ENCODE peak calls at places on chromosomes 4 and X, in five cellular contexts. T is GM23248, V is GM23338, Y is hepatocyte, W is OCI-LY7. N is an unnamed sample.

GRCh38 chr4:62898115-62898514 is 1511.1 kb downstream of the TECRL start:
- DNase-seq in T (no peak), Y (no peak), W (no peak), V (no peak), N (no peak)

GRCh38 chr4:94819371-94819770 is 61.6 kb downstream of the BMPR1B start:
- DNase-seq in W (no peak), Y (no peak), V (no peak), T (no peak), N (no peak)

GRCh38 chr4:90030202-90030601 is 97.0 kb upstream of the CCSER1 start:
- DNase-seq in V (no peak), Y (no peak), T (no peak), W (no peak), N (no peak)

GRCh38 chr4:124334119-124334518 is 378.4 kb downstream of the ANKRD50 start:
- DNase-seq in W (peak; percentile 17), T (peak; percentile 87), Y (peak; percentile 80), V (peak; percentile 82), N (peak; percentile 57)

GRCh38 chrX:55142919-55143310 is 54.1 kb downstream of the PAGE2 start:
- DNase-seq in W (no peak), T (no peak), V (no peak), Y (no peak), N (no peak)

GRCh38 chrX:122771933-122772332 is 412.1 kb upstream of the GRIA3 start:
- DNase-seq in T (no peak), V (no peak), W (no peak), Y (no peak), N (peak; percentile 37)

GRCh38 chr4:123520376-123520775 is 123.8 kb downstream of the SPRY1 start:
- DNase-seq in W (no peak), V (no peak), Y (no peak), T (no peak), N (no peak)

GRCh38 chr4:94746746-94747145 is 11.0 kb upstream of the BMPR1B start:
- DNase-seq in T (peak; percentile 4), W (no peak), V (no peak), Y (no peak), N (no peak)

GRCh38 chr4:84324850-84325249 is 174.2 kb downstream of the NKX6-1 start:
- DNase-seq in W (no peak), Y (no peak), T (no peak), V (no peak), N (no peak)

GRCh38 chr4:158111241-158111640 is 61.6 kb downstream of the GASK1B start:
- DNase-seq in V (no peak), W (no peak), Y (no peak), T (peak; percentile 24), N (no peak)

DNA sequence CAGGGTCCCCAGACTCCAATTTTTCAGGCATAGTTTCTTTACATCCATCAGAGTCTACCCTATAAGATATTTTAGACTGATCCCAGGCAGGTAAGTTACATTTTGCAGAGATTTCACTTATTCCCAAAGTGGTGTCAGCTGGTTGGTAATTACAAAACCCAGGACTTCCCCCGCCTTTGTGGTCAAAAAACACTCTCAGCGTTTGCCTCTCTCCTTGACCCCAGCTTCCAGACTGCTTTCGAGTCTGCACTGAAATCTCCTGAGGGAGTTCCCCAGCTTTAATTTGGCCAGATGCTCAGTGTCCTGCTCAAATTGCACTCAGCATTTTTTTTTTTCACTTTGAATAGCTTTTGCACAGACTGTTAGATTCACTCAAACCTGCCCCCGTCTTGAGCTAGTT is 11.2 kb upstream of the AMOT start:
- DNase-seq in Y (peak; percentile 56), T (peak; percentile 36), V (no peak), W (no peak), N (peak; percentile 94)
- H4K20me1 ChIP-seq in Y (no peaks in the 10 kb centered on the region), T (no peaks in the 10 kb centered on the region), V (no peaks in the 10 kb centered on the region), W (no peaks in the 10 kb centered on the region), N (peaks cover 3% of the 10 kb centered on the region)

GRCh38 chrX:70479197-70479969 is 34.7 kb downstream of the DLG3 start:
- DNase-seq in V (no peak), W (no peak), Y (peak; percentile 44), T (peak; percentile 79), N (no peak)
- H4K20me1 ChIP-seq in V (peaks cover 12% of the 10 kb centered on the region), W (no peaks in the 10 kb centered on the region), Y (peaks cover 5% of the 10 kb centered on the region), T (no peaks in the 10 kb centered on the region), N (no peaks in the 10 kb centered on the region)

GRCh38 chr4:186688150-186688943 is 35.3 kb downstream of the FAT1 start:
- DNase-seq in W (no peak), Y (no peak), T (no peak), V (peak; percentile 67), N (no peak)

GRCh38 chr4:186685744-186686143 is 37.9 kb downstream of the FAT1 start:
- DNase-seq in T (peak; percentile 90), W (no peak), Y (peak; percentile 55), V (peak; percentile 42), N (no peak)

GRCh38 chr4:186687263-186687662 is 36.4 kb downstream of the FAT1 start:
- DNase-seq in V (no peak), Y (no peak), W (no peak), T (no peak), N (no peak)

GRCh38 chr4:186684220-186684619 is 39.4 kb downstream of the FAT1 start:
- DNase-seq in Y (no peak), W (no peak), T (no peak), V (no peak), N (no peak)

GRCh38 chr4:186684889-186685309 is 38.8 kb downstream of the FAT1 start:
- DNase-seq in W (no peak), V (peak; percentile 72), Y (peak; percentile 53), T (no peak), N (no peak)
- H4K20me1 ChIP-seq in W (no peaks in the 10 kb centered on the region), V (no peaks in the 10 kb centered on the region), Y (peaks cover 52% of the 10 kb centered on the region), T (no peaks in the 10 kb centered on the region), N (no peaks in the 10 kb centered on the region)

DNA sequence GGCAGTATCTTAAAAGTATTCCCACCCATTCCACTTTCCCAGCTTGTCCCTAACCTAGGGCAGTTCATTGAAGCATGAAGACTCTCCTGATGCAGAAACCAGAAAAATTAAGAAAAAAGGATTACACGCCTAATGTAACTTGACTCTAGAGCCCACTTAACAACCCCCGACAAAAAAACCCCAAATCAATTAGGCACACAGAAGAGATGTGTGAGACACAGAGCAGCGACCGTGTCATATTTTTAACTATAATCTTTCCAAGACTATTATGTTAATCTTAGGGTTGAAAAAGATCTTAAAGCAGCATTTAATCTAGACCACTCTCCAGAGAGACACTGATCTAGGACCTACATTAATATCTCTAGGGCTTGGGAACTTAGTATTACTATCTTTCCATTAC is 1.3 kb downstream of the YTHDC1 start:
- DNase-seq in V (no peak), T (peak; percentile 26), Y (no peak), W (peak; percentile 12), N (no peak)
- H4K20me1 ChIP-seq in V (peaks cover 37% of the 10 kb centered on the region), T (peaks cover 26% of the 10 kb centered on the region), Y (peaks cover 55% of the 10 kb centered on the region), W (peaks cover 44% of the 10 kb centered on the region), N (peaks cover 40% of the 10 kb centered on the region)

GRCh38 chrX:72269671-72270251 is 7.3 kb downstream of the RPS4X start:
- DNase-seq in T (peak; percentile 59), V (no peak), Y (no peak), W (no peak), N (no peak)

GRCh38 chrX:72268601-72269365 is 8.3 kb downstream of the RPS4X start:
- DNase-seq in Y (peak; percentile 33), W (no peak), T (peak; percentile 75), V (no peak), N (no peak)

GRCh38 chrX:72271812-72272211 is 5.2 kb downstream of the RPS4X start:
- DNase-seq in T (no peak), W (no peak), Y (no peak), V (no peak), N (no peak)

GRCh38 chrX:72271091-72271490 is 6.0 kb downstream of the RPS4X start:
- DNase-seq in Y (no peak), T (peak; percentile 37), V (no peak), W (no peak), N (no peak)

DNA sequence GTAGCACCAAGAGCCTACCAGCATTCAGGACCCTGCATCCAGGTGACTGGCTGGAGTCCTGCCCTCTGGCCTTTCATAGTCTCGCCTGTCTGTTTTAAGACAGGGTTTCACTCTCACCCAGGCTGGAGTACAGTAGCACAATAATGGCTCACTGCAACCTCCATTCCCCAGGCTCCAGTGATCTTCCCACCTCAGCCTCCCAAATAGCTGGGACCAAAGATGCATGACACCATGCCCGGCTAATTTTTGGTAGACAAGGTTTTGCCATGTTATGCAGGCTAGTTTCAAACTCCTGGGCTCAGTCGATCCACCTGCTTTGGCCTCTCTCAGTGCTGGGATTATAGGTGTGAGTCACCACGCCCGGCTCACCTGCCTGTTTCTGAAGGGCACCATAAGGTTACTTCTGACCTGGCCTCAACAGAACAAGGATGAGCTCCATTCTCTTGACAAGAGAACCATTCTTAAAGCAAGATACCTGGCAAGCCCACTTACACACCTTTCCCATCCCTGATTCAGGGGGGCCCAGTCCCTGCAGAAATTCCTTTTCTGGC is 6.7 kb downstream of the RPS4X start:
- DNase-seq in Y (no peak), W (no peak), T (no peak), V (no peak), N (no peak)
- H4K20me1 ChIP-seq in Y (no peaks in the 10 kb centered on the region), W (peaks cover 25% of the 10 kb centered on the region), T (peaks cover 8% of the 10 kb centered on the region), V (peaks cover 6% of the 10 kb centered on the region), N (peaks cover 33% of the 10 kb centered on the region)

GRCh38 chr4:81984746-81985145 is 389.0 kb downstream of the HNRNPD start:
- DNase-seq in Y (no peak), W (no peak), V (no peak), T (no peak), N (no peak)
- H4K20me1 ChIP-seq in Y (no peaks in the 10 kb centered on the region), W (no peaks in the 10 kb centered on the region), V (no peaks in the 10 kb centered on the region), T (no peaks in the 10 kb centered on the region), N (no peaks in the 10 kb centered on the region)

DNA sequence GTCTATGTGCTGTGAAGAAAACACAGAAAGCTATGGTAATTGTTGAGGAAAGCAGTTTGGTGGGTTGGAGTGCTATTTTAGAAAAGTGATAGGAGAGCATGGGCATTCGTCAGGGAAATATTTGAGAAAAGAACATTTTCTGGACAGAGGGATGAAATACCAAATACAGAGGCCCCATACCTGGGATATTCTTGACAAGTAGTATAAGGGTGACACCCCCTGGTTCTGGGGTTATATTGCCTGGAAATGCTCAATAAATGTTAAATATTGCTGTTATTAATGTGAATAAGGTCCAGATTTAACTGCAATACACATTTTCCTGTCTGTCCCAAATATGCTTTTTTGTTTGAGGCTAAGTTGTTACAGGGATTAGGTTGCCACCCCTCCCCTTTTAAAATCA is 42.9 kb downstream of the WWC2 start:
- DNase-seq in Y (no peak), W (no peak), V (no peak), T (no peak), N (no peak)
- H4K20me1 ChIP-seq in Y (peaks cover 5% of the 10 kb centered on the region), W (no peaks in the 10 kb centered on the region), V (peaks cover 76% of the 10 kb centered on the region), T (no peaks in the 10 kb centered on the region), N (no peaks in the 10 kb centered on the region)